ENCODE peak calls at places on chromosomes 2 and 18, in seven cellular contexts. One of them, this sample, is unnamed.
A peak's percentile ranks its signal among the peaks of the same experiment; 100 is the strongest.

GRCh38 chr2:133633851-133634250 is 65.6 kb upstream of the NCKAP5 start:
- DNase-seq in fibroblast of villous mesenchyme: peak; percentile 43
- DNase-seq in NCI-H460: no peak
- DNase-seq in RKO: no peak
- DNase-seq in BE2C: no peak
- DNase-seq in NCI-H2171 treated with DMSO at 0.1 percent for 48 hours: no peak
- DNase-seq in mucosa of gallbladder: no peak
- DNase-seq in this sample: no peak

GRCh38 chr2:96092580-96092877 is 23.8 kb downstream of the ADRA2B start:
- DNase-seq in NCI-H460: no peak
- DNase-seq in mucosa of gallbladder: no peak
- DNase-seq in BE2C: no peak
- DNase-seq in fibroblast of villous mesenchyme: no peak
- DNase-seq in RKO: no peak
- DNase-seq in NCI-H2171 treated with DMSO at 0.1 percent for 48 hours: peak; percentile 24
- DNase-seq in this sample: no peak

GRCh38 chr2:134261398-134262131 is 7.7 kb downstream of the MGAT5 start:
- DNase-seq in fibroblast of villous mesenchyme: peak; percentile 45
- DNase-seq in NCI-H460: no peak
- DNase-seq in BE2C: no peak
- DNase-seq in NCI-H2171 treated with DMSO at 0.1 percent for 48 hours: no peak
- DNase-seq in mucosa of gallbladder: no peak
- DNase-seq in RKO: no peak
- DNase-seq in this sample: no peak

GRCh38 chr18:21110667-21111350 is 804 bp downstream of the ROCK1 start:
- DNase-seq in RKO: peak; percentile 56
- DNase-seq in BE2C: no peak
- DNase-seq in NCI-H2171 treated with DMSO at 0.1 percent for 48 hours: peak; percentile 52
- DNase-seq in fibroblast of villous mesenchyme: peak; percentile 48
- DNase-seq in NCI-H460: no peak
- DNase-seq in mucosa of gallbladder: peak; percentile 36
- DNase-seq in this sample: peak; percentile 80

GRCh38 chr2:69509011-69509749 is 71.9 kb upstream of the NFU1 start:
- DNase-seq in mucosa of gallbladder: peak; percentile 43
- DNase-seq in fibroblast of villous mesenchyme: no peak
- DNase-seq in NCI-H2171 treated with DMSO at 0.1 percent for 48 hours: no peak
- DNase-seq in RKO: no peak
- DNase-seq in BE2C: no peak
- DNase-seq in NCI-H460: no peak
- DNase-seq in this sample: no peak

GRCh38 chr2:138948070-138948539 is 167.9 kb upstream of the NXPH2 start:
- DNase-seq in BE2C: no peak
- DNase-seq in NCI-H2171 treated with DMSO at 0.1 percent for 48 hours: no peak
- DNase-seq in RKO: peak; percentile 96
- DNase-seq in NCI-H460: peak; percentile 53
- DNase-seq in mucosa of gallbladder: peak; percentile 14
- DNase-seq in fibroblast of villous mesenchyme: peak; percentile 81
- DNase-seq in this sample: no peak

GRCh38 chr2:27249891-27250651 is 12.8 kb downstream of the SLC30A3 start:
- DNase-seq in BE2C: peak; percentile 86
- DNase-seq in RKO: no peak
- DNase-seq in mucosa of gallbladder: peak; percentile 21
- DNase-seq in fibroblast of villous mesenchyme: peak; percentile 57
- DNase-seq in NCI-H460: peak; percentile 60
- DNase-seq in NCI-H2171 treated with DMSO at 0.1 percent for 48 hours: no peak
- DNase-seq in this sample: peak; percentile 85

GRCh38 chr2:162677476-162677875 is 161.1 kb downstream of the KCNH7 start:
- DNase-seq in mucosa of gallbladder: no peak
- DNase-seq in NCI-H2171 treated with DMSO at 0.1 percent for 48 hours: no peak
- DNase-seq in NCI-H460: no peak
- DNase-seq in fibroblast of villous mesenchyme: no peak
- DNase-seq in RKO: peak; percentile 16
- DNase-seq in BE2C: no peak
- DNase-seq in this sample: no peak

GRCh38 chr2:82256983-82257382 is 1952.4 kb upstream of the LRRTM1 start:
- DNase-seq in RKO: no peak
- DNase-seq in NCI-H2171 treated with DMSO at 0.1 percent for 48 hours: no peak
- DNase-seq in BE2C: no peak
- DNase-seq in fibroblast of villous mesenchyme: no peak
- DNase-seq in NCI-H460: no peak
- DNase-seq in mucosa of gallbladder: no peak
- DNase-seq in this sample: no peak

GRCh38 chr2:1132328-1132964 is 181.8 kb downstream of the SNTG2 start:
- DNase-seq in RKO: no peak
- DNase-seq in mucosa of gallbladder: no peak
- DNase-seq in NCI-H2171 treated with DMSO at 0.1 percent for 48 hours: peak; percentile 99
- DNase-seq in BE2C: no peak
- DNase-seq in NCI-H460: no peak
- DNase-seq in fibroblast of villous mesenchyme: no peak
- DNase-seq in this sample: no peak

GRCh38 chr2:221747289-221747972 is 175.3 kb upstream of the EPHA4 start:
- DNase-seq in NCI-H2171 treated with DMSO at 0.1 percent for 48 hours: no peak
- DNase-seq in NCI-H460: no peak
- DNase-seq in BE2C: no peak
- DNase-seq in RKO: no peak
- DNase-seq in mucosa of gallbladder: no peak
- DNase-seq in fibroblast of villous mesenchyme: no peak
- DNase-seq in this sample: no peak

GRCh38 chr2:929011-929735 is 21.5 kb upstream of the SNTG2 start:
- DNase-seq in NCI-H2171 treated with DMSO at 0.1 percent for 48 hours: no peak
- DNase-seq in BE2C: no peak
- DNase-seq in NCI-H460: no peak
- DNase-seq in mucosa of gallbladder: no peak
- DNase-seq in RKO: no peak
- DNase-seq in fibroblast of villous mesenchyme: no peak
- DNase-seq in this sample: peak; percentile 46

GRCh38 chr2:222426836-222427130 is 2.4 kb downstream of the SGPP2 start:
- DNase-seq in mucosa of gallbladder: no peak
- DNase-seq in NCI-H460: no peak
- DNase-seq in BE2C: no peak
- DNase-seq in fibroblast of villous mesenchyme: no peak
- DNase-seq in NCI-H2171 treated with DMSO at 0.1 percent for 48 hours: no peak
- DNase-seq in RKO: no peak
- DNase-seq in this sample: no peak

GRCh38 chr2:85470850-85471800 is 52.6 kb downstream of the SH2D6 start:
- DNase-seq in NCI-H2171 treated with DMSO at 0.1 percent for 48 hours: no peak
- DNase-seq in NCI-H460: no peak
- DNase-seq in BE2C: peak; percentile 18
- DNase-seq in mucosa of gallbladder: peak; percentile 70
- DNase-seq in RKO: no peak
- DNase-seq in fibroblast of villous mesenchyme: no peak
- DNase-seq in this sample: peak; percentile 54

This sample was measured in upper lobe of right lung.